ENCODE peak calls at places on chromosome 19, in nine cellular contexts. L, Y, A, H, T, G, Z, M and B are unnamed samples. For H3K4me1, the result is how much of the 10 kb centered on the place peaks cover.

GRCh38 chr19:9848761-9849160 is 13.6 kb downstream of the PIN1 start:
- DNase-seq in L (no peak), Y (no peak), A (no peak), H (no peak), T (no peak), G (no peak), Z (no peak), M (no peak), B (no peak)

GRCh38 chr19:928471-929259 is 2.8 kb downstream of the ARID3A start:
- DNase-seq in L (no peak), Y (no peak), A (no peak), H (no peak), T (peak), G (no peak), Z (no peak), M (no peak), B (no peak)

GRCh38 chr19:44530777-44531176 is 1.3 kb upstream of the CEACAM20 start:
- DNase-seq in L (no peak), Y (no peak), A (no peak), H (no peak), T (no peak), G (no peak), Z (no peak), M (no peak), B (no peak)

GRCh38 chr19:37874784-37875183 is 31.6 kb downstream of the WDR87 start:
- DNase-seq in L (no peak), Y (no peak), A (no peak), H (no peak), T (peak), G (no peak), Z (no peak), M (no peak), B (no peak)

GRCh38 chr19:43682824-43683661 is 13.1 kb upstream of the PLAUR start:
- DNase-seq in L (no peak), Y (no peak), A (no peak), H (no peak), T (no peak), G (no peak), Z (no peak), M (no peak), B (no peak)

GRCh38 chr19:28454083-28454482 is 758.9 kb downstream of the UQCRFS1 start:
- DNase-seq in L (no peak), Y (no peak), A (no peak), H (no peak), T (no peak), G (no peak), Z (no peak), M (no peak), B (no peak)

GRCh38 chr19:38743394-38744297 is 628 bp downstream of the CAPN12 start:
- DNase-seq in L (no peak), Y (no peak), A (no peak), H (no peak), T (no peak), G (no peak), Z (no peak), M (no peak), B (no peak)

GRCh38 chr19:9032136-9032626 is 22.0 kb upstream of the MUC16 start:
- DNase-seq in L (no peak), Y (no peak), A (no peak), H (no peak), T (no peak), G (no peak), Z (no peak), M (no peak), B (no peak)

GRCh38 chr19:3700242-3701032 is at the start of gene PIP5K1C:
- DNase-seq in L (peak), Y (peak), A (peak), H (peak), T (peak), G (peak), Z (peak), M (peak), B (peak)

GRCh38 chr19:17872251-17873001 is 681 bp downstream of the SLC5A5 start:
- DNase-seq in L (no peak), Y (no peak), A (no peak), H (no peak), T (no peak), G (peak), Z (no peak), M (no peak), B (no peak)

GRCh38 chr19:38319421-38320258 is at the start of gene KCNK6:
- DNase-seq in L (peak), Y (no peak), A (peak), H (no peak), T (no peak), G (no peak), Z (no peak), M (no peak), B (peak)

GRCh38 chr19:30596813-30597399 is 224.7 kb downstream of the ZNF536 start:
- DNase-seq in L (no peak), Y (no peak), A (no peak), H (no peak), T (no peak), G (no peak), Z (no peak), M (no peak), B (no peak)

GRCh38 chr19:29687897-29688728 is 22.9 kb downstream of the PLEKHF1 start:
- DNase-seq in L (no peak), Y (no peak), A (no peak), H (no peak), T (no peak), G (no peak), Z (no peak), M (no peak), B (no peak)

GRCh38 chr19:7933828-7934725 is 8.1 kb upstream of the CTXN1 start:
- DNase-seq in L (no peak), Y (no peak), A (no peak), H (no peak), T (no peak), G (no peak), Z (no peak), M (no peak), B (no peak)

GRCh38 chr19:6800991-6801396 is 28.5 kb downstream of the VAV1 start:
- DNase-seq in L (no peak), Y (no peak), A (no peak), H (no peak), T (peak), G (peak), Z (no peak), M (no peak), B (no peak)

GRCh38 chr19:45113628-45114027 is 20.6 kb downstream of the PPP1R37 start:
- DNase-seq in L (peak), Y (no peak), A (no peak), H (no peak), T (peak), G (peak), Z (no peak), M (no peak), B (no peak)

GRCh38 chr19:934865-935422 is 9.1 kb downstream of the ARID3A start:
- DNase-seq in L (peak), Y (peak), A (peak), H (no peak), T (peak), G (no peak), Z (peak), M (peak), B (peak)

GRCh38 chr19:51477343-51477742 is 996 bp upstream of the CEACAM18 start:
- DNase-seq in L (no peak), Y (no peak), A (no peak), H (no peak), T (no peak), G (no peak), Z (no peak), M (no peak), B (no peak)

GRCh38 chr19:45498411-45499195 is at the start of gene PPM1N:
- DNase-seq in L (peak), Y (no peak), A (no peak), H (no peak), T (no peak), G (peak), Z (no peak), M (no peak), B (no peak)

GRCh38 chr19:34677386-34678084 is at the start of gene ZNF302:
- DNase-seq in L (peak), Y (peak), A (peak), H (peak), T (no peak), G (peak), Z (peak), M (peak), B (peak)

GRCh38 chr19:55530996-55531395 is 5.9 kb downstream of the SBK2 start:
- DNase-seq in L (no peak), Y (no peak), A (no peak), H (no peak), T (no peak), G (no peak), Z (no peak), M (no peak), B (no peak)

GRCh38 chr19:46603752-46604241 is 2.7 kb downstream of the CALM3 start:
- DNase-seq in L (no peak), Y (peak), A (no peak), H (no peak), T (no peak), G (no peak), Z (no peak), M (no peak), B (no peak)

GRCh38 chr19:8611890-8612806 is 1.6 kb upstream of the ADAMTS10 start:
- DNase-seq in L (no peak), Y (peak), A (peak), H (peak), T (no peak), G (no peak), Z (no peak), M (no peak), B (no peak)

GRCh38 chr19:54338521-54338920 is 441 bp downstream of the LILRA4 start:
- DNase-seq in L (no peak), Y (no peak), A (no peak), H (no peak), T (no peak), G (no peak), Z (no peak), M (no peak), B (no peak)

GRCh38 chr19:12720851-12721655 is 2.7 kb downstream of the TNPO2 start:
- DNase-seq in L (peak), Y (no peak), A (peak), H (no peak), T (no peak), G (no peak), Z (no peak), M (no peak), B (no peak)

GRCh38 chr19:32691952-32692726 is 518 bp downstream of the NUDT19 start:
- DNase-seq in L (peak), Y (peak), A (peak), H (no peak), T (no peak), G (peak), Z (no peak), M (no peak), B (peak)

GRCh38 chr19:44757735-44758505 is 9.4 kb downstream of the BCL3 start:
- DNase-seq in L (no peak), Y (peak), A (peak), H (no peak), T (no peak), G (peak), Z (peak), M (peak), B (no peak)

GRCh38 chr19:15155296-15155695 is 45.5 kb downstream of the NOTCH3 start:
- DNase-seq in L (no peak), Y (no peak), A (no peak), H (no peak), T (no peak), G (no peak), Z (no peak), M (no peak), B (no peak)

GRCh38 chr19:32658527-32658926 is 16.5 kb downstream of the ANKRD27 start:
- DNase-seq in L (no peak), Y (no peak), A (no peak), H (no peak), T (no peak), G (no peak), Z (no peak), M (no peak), B (no peak)

GRCh38 chr19:32302778-32303177 is 42.6 kb upstream of the ZNF507 start:
- DNase-seq in L (no peak), Y (no peak), A (no peak), H (no peak), T (no peak), G (no peak), Z (no peak), M (no peak), B (no peak)

GRCh38 chr19:813359-814107 is 8.2 kb downstream of the PLPPR3 start:
- DNase-seq in L (no peak), Y (no peak), A (no peak), H (no peak), T (no peak), G (no peak), Z (no peak), M (no peak), B (no peak)

GRCh38 chr19:47446534-47447469 is 24.9 kb downstream of the SLC8A2 start:
- DNase-seq in L (peak), Y (peak), A (no peak), H (no peak), T (no peak), G (peak), Z (peak), M (no peak), B (no peak)

GRCh38 chr19:12783226-12783848 is 7.9 kb upstream of the JUNB start:
- DNase-seq in L (no peak), Y (no peak), A (no peak), H (no peak), T (no peak), G (peak), Z (no peak), M (no peak), B (peak)

GRCh38 chr19:44640518-44640917 is 3.2 kb upstream of the PVR start:
- DNase-seq in L (no peak), Y (no peak), A (no peak), H (no peak), T (no peak), G (no peak), Z (no peak), M (no peak), B (no peak)

GRCh38 chr19:8577247-8577646 is at the start of gene MYO1F:
- DNase-seq in L (no peak), Y (no peak), A (peak), H (no peak), T (no peak), G (no peak), Z (no peak), M (no peak), B (no peak)

GRCh38 chr19:1189419-1189818 is 15.4 kb upstream of the SBNO2 start:
- DNase-seq in L (no peak), Y (no peak), A (no peak), H (no peak), T (no peak), G (peak), Z (no peak), M (no peak), B (no peak)

GRCh38 chr19:18507021-18507726 is 14.7 kb downstream of the ELL start:
- DNase-seq in L (peak), Y (peak), A (peak), H (no peak), T (no peak), G (peak), Z (no peak), M (no peak), B (no peak)

GRCh38 chr19:5131031-5131865 is 162.3 kb downstream of the KDM4B start:
- DNase-seq in L (no peak), Y (no peak), A (no peak), H (no peak), T (no peak), G (no peak), Z (no peak), M (no peak), B (no peak)
- H3K4me1 ChIP-seq in L (under half), Y (under half), A (under half), H (under half), T (under half), G (under half), Z (under half), M (under half), B (under half)

GRCh38 chr19:2454199-2454961 is 2.4 kb downstream of the LMNB2 start:
- DNase-seq in L (no peak), Y (no peak), A (no peak), H (no peak), T (no peak), G (no peak), Z (no peak), M (no peak), B (no peak)

GRCh38 chr19:2455481-2456300 is 1.1 kb downstream of the LMNB2 start:
- DNase-seq in L (no peak), Y (peak), A (peak), H (no peak), T (no peak), G (peak), Z (peak), M (no peak), B (peak)

GRCh38 chr19:2453431-2454025 is 3.2 kb downstream of the LMNB2 start:
- DNase-seq in L (no peak), Y (no peak), A (no peak), H (no peak), T (no peak), G (no peak), Z (no peak), M (no peak), B (no peak)

GRCh38 chr19:2456301-2456570 is 523 bp downstream of the LMNB2 start:
- DNase-seq in L (no peak), Y (no peak), A (no peak), H (no peak), T (no peak), G (no peak), Z (no peak), M (no peak), B (no peak)

DNA sequence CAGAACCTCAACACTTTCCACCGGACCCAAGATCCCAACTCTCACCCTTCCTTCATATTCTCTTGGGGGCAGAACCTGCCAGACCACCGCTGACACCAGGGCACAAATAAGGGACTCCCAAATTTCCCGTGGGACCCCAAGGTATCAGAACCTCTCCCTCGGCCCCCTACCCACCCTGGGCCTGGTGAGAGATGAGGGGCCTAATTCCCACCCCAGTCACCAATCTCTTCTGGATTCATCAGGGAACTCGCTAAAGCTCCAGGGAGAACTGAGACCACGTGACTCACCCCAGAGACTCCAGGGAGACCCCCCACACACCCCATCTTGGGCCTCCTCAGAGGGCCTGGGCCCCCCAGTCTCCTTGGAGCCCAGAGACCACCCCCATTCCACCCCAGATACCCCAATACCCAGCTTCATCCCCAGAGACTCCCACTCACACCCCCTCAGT is 1.8 kb downstream of the LMNB2 start:
- DNase-seq in L (no peak), Y (no peak), A (no peak), H (no peak), T (no peak), G (no peak), Z (no peak), M (no peak), B (no peak)
- H3K4me1 ChIP-seq in L (under half), Y (under half), A (under half), H (under half), T (under half), G (under half), Z (under half), M (under half), B (under half)

GRCh38 chr19:49514151-49514550 is 1.7 kb downstream of the FCGRT start:
- DNase-seq in L (peak), Y (no peak), A (no peak), H (no peak), T (no peak), G (no peak), Z (no peak), M (no peak), B (no peak)

GRCh38 chr19:49518033-49518432 is 5.6 kb downstream of the FCGRT start:
- DNase-seq in L (no peak), Y (no peak), A (no peak), H (no peak), T (no peak), G (no peak), Z (no peak), M (no peak), B (no peak)

GRCh38 chr19:49513746-49514118 is 1.3 kb downstream of the FCGRT start:
- DNase-seq in L (peak), Y (no peak), A (no peak), H (no peak), T (no peak), G (no peak), Z (no peak), M (no peak), B (no peak)

GRCh38 chr19:49512970-49513745 is 697 bp downstream of the FCGRT start:
- DNase-seq in L (peak), Y (peak), A (peak), H (no peak), T (peak), G (no peak), Z (peak), M (peak), B (peak)

GRCh38 chr19:49515767-49516166 is 3.3 kb downstream of the FCGRT start:
- DNase-seq in L (peak), Y (peak), A (peak), H (no peak), T (no peak), G (no peak), Z (no peak), M (no peak), B (no peak)
- H3K4me1 ChIP-seq in L (under half), Y (under half), A (under half), H (under half), T (under half), G (under half), Z (under half), M (under half), B (under half)

GRCh38 chr19:40278361-40279045 is 6.6 kb downstream of the AKT2 start:
- DNase-seq in L (no peak), Y (no peak), A (no peak), H (no peak), T (no peak), G (no peak), Z (no peak), M (no peak), B (no peak)

GRCh38 chr19:40280608-40281221 is 4.4 kb downstream of the AKT2 start:
- DNase-seq in L (peak), Y (no peak), A (no peak), H (no peak), T (no peak), G (no peak), Z (no peak), M (no peak), B (no peak)

GRCh38 chr19:40277356-40277755 is 7.8 kb downstream of the AKT2 start:
- DNase-seq in L (no peak), Y (no peak), A (no peak), H (no peak), T (no peak), G (no peak), Z (no peak), M (no peak), B (no peak)

GRCh38 chr19:40279761-40280607 is 5.2 kb downstream of the AKT2 start:
- DNase-seq in L (no peak), Y (no peak), A (no peak), H (no peak), T (no peak), G (no peak), Z (no peak), M (no peak), B (no peak)

GRCh38 chr19:40279120-40279551 is 6.0 kb downstream of the AKT2 start:
- DNase-seq in L (no peak), Y (no peak), A (peak), H (no peak), T (no peak), G (no peak), Z (no peak), M (peak), B (no peak)
- H3K4me1 ChIP-seq in L (under half), Y (half or more), A (half or more), H (half or more), T (half or more), G (half or more), Z (under half), M (half or more), B (under half)